ENCODE peak calls at places on chromosomes 4 and X, in six cellular contexts. S is type B pancreatic cell; U is A549; B is mesenchymal stem cell; O is activated naive CD4-positive, alpha-beta T cell treated with Interleukin-2 at 50 U/mL for 16 hours; E is pancreas. D is an unnamed sample.

GRCh38 chr4:31727030-31727429 is 1006.9 kb downstream of the PCDH7 start:
- DNase-seq in O (no peak), E (no peak), S (no peak), B (no peak), U (no peak), D (no peak)

GRCh38 chr4:103374773-103375172 is 176.6 kb upstream of the CENPE start:
- DNase-seq in B (no peak), U (no peak), E (no peak), O (no peak), S (no peak), D (no peak)

GRCh38 chr4:117965608-117966007 is 68.7 kb upstream of the NDST3 start:
- DNase-seq in B (no peak), U (no peak), E (no peak), O (no peak), S (no peak), D (no peak)

GRCh38 chr4:122576261-122577188 is 44.3 kb downstream of the IL21 start:
- DNase-seq in E (no peak), O (peak), U (peak), B (peak), S (no peak), D (peak)

GRCh38 chrX:40063555-40063954 is 34.2 kb downstream of the BCOR start:
- DNase-seq in U (no peak), S (no peak), O (no peak), B (no peak), E (no peak), D (no peak)

GRCh38 chr4:42895452-42895851 is 2.9 kb downstream of the GRXCR1 start:
- DNase-seq in U (no peak), O (no peak), B (no peak), E (no peak), S (no peak), D (no peak)

GRCh38 chr4:157023941-157024340 is 52.0 kb upstream of the GLRB start:
- DNase-seq in U (no peak), S (no peak), E (no peak), B (no peak), O (no peak), D (no peak)

GRCh38 chr4:153759407-153760226 is at the start of gene RNF175:
- DNase-seq in B (no peak), O (no peak), U (no peak), E (no peak), S (no peak), D (peak)

GRCh38 chr4:86481429-86481828 is 112.7 kb upstream of the PTPN13 start:
- DNase-seq in U (no peak), O (no peak), S (no peak), B (no peak), E (no peak), D (no peak)

GRCh38 chr4:77797239-77797638 is 21.9 kb downstream of the CNOT6L start:
- DNase-seq in O (no peak), S (no peak), U (peak), E (no peak), B (no peak), D (peak)

GRCh38 chr4:28966982-28967381 is 1753.2 kb upstream of the PCDH7 start:
- DNase-seq in B (peak), E (no peak), S (no peak), O (no peak), U (no peak), D (no peak)

GRCh38 chr4:175998782-175999181 is 66.9 kb upstream of the WDR17 start:
- DNase-seq in B (no peak), O (no peak), U (no peak), S (no peak), E (no peak), D (no peak)

GRCh38 chrX:39112143-39112542 is 310.9 kb downstream of the MID1IP1 start:
- DNase-seq in S (no peak), B (no peak), E (no peak), U (no peak), O (no peak), D (peak)

GRCh38 chrX:106726485-106727437 is at the start of gene RNF128:
- DNase-seq in E (peak), B (peak), O (peak), U (peak), S (peak), D (peak)

GRCh38 chr4:128958194-128958593 is 135.1 kb downstream of the SCLT1 start:
- DNase-seq in E (no peak), O (no peak), B (peak), S (no peak), U (no peak), D (no peak)

GRCh38 chrX:88613338-88613737 is 133.7 kb upstream of the CPXCR1 start:
- DNase-seq in O (no peak), U (no peak), B (peak), S (no peak), E (no peak), D (peak)

GRCh38 chr4:29066856-29067255 is 1653.3 kb upstream of the PCDH7 start:
- DNase-seq in E (no peak), S (no peak), U (no peak), O (no peak), B (no peak), D (no peak)

GRCh38 chr4:23001478-23001877 is 308.7 kb downstream of the GBA3 start:
- DNase-seq in S (no peak), B (no peak), O (no peak), E (no peak), U (no peak), D (no peak)

GRCh38 chrX:107562482-107562881 is 65.8 kb upstream of the PRPS1 start:
- DNase-seq in U (no peak), B (peak), O (no peak), S (no peak), E (no peak), D (peak)

GRCh38 chr4:177190995-177191568 is 118.6 kb upstream of the NEIL3 start:
- DNase-seq in S (no peak), U (no peak), B (peak), O (no peak), E (no peak), D (peak)

GRCh38 chrX:133473451-133473850 is 58.2 kb upstream of the GPC4 start:
- DNase-seq in U (no peak), E (no peak), B (peak), O (no peak), S (no peak), D (no peak)

GRCh38 chrX:118634336-118634735 is 93.1 kb upstream of the IL13RA1 start:
- DNase-seq in S (no peak), B (no peak), E (no peak), O (no peak), U (no peak), D (no peak)

GRCh38 chr4:150852237-150852636 is 162.8 kb downstream of the LRBA start:
- DNase-seq in U (no peak), S (no peak), B (no peak), O (no peak), E (no peak), D (no peak)

GRCh38 chrX:71128915-71129765 is 10.7 kb downstream of the MED12 start:
- DNase-seq in O (peak), B (peak), U (peak), E (peak), S (peak), D (peak)

GRCh38 chr4:23733476-23733875 is 156.4 kb downstream of the PPARGC1A start:
- DNase-seq in U (no peak), E (no peak), O (no peak), B (no peak), S (no peak), D (no peak)

GRCh38 chr4:26813698-26814097 is 46.9 kb upstream of the STIM2 start:
- DNase-seq in S (no peak), E (no peak), U (no peak), B (no peak), O (no peak), D (no peak)

GRCh38 chr4:148926861-148927260 is 484.6 kb upstream of the NR3C2 start:
- DNase-seq in B (no peak), S (no peak), U (no peak), E (peak), O (no peak), D (peak)

GRCh38 chr4:176774852-176775251 is 17.9 kb downstream of the VEGFC start:
- DNase-seq in B (no peak), S (no peak), E (no peak), O (no peak), U (no peak), D (no peak)

GRCh38 chr4:148108776-148109175 is 333.4 kb downstream of the NR3C2 start:
- DNase-seq in U (no peak), E (no peak), S (no peak), O (no peak), B (no peak), D (no peak)

GRCh38 chrX:141879616-141880015 is 24.1 kb upstream of the MAGEC1 start:
- DNase-seq in E (no peak), B (no peak), U (no peak), S (no peak), O (no peak), D (no peak)

GRCh38 chr4:102503301-102503746 is 2.2 kb downstream of the NFKB1 start:
- DNase-seq in O (no peak), S (no peak), B (no peak), E (no peak), U (no peak), D (no peak)

GRCh38 chr4:186644737-186645261 is 78.9 kb downstream of the FAT1 start:
- DNase-seq in U (no peak), B (peak), S (no peak), E (peak), O (no peak), D (peak)

GRCh38 chr4:15100994-15101695 is 98.9 kb downstream of the CPEB2 start:
- DNase-seq in E (no peak), O (no peak), S (no peak), B (no peak), U (no peak), D (peak)

GRCh38 chrX:120719622-120720021 is 89.8 kb upstream of the C1GALT1C1 start:
- DNase-seq in O (no peak), U (no peak), S (no peak), B (no peak), E (no peak), D (no peak)

GRCh38 chr4:5128569-5128968 is 77.3 kb downstream of the STK32B start:
- DNase-seq in S (no peak), E (no peak), U (no peak), B (no peak), O (no peak), D (no peak)

GRCh38 chrX:139202742-139203410 is 327.7 kb upstream of the F9 start:
- DNase-seq in S (no peak), E (no peak), O (no peak), U (no peak), B (no peak), D (no peak)

GRCh38 chrX:107450823-107451509 is 1.5 kb downstream of the FRMPD3 start:
- DNase-seq in B (no peak), E (no peak), U (peak), S (no peak), O (no peak), D (peak)

GRCh38 chr4:151688003-151688784 is 72.6 kb downstream of the GATB start:
- DNase-seq in E (no peak), S (no peak), U (no peak), B (peak), O (no peak), D (no peak)

GRCh38 chr4:168618577-168619265 is 121.9 kb downstream of the PALLD start:
- DNase-seq in S (no peak), O (no peak), U (no peak), E (no peak), B (no peak), D (no peak)

D was measured in cardiac muscle cell.